ENCODE peak calls at places on chromosome 7, in ten cellular contexts. H is G401, R is kidney glomerular epithelial cell, W is HFF-Myc, L is A549, O is GM18507, X is small intestine, D is neural crest cell, S is uterus, Z is nucleus accumbens. C is an unnamed sample.

GRCh38 chr7:99385564-99385963 is 11.0 kb downstream of the ARPC1B start:
- DNase-seq in W (no peak), O (no peak), D (no peak), X (no peak), S (no peak), Z (no peak), R (no peak), H (no peak), L (no peak), C (no peak)

GRCh38 chr7:38052786-38053185 is 125.3 kb upstream of the STARD3NL start:
- DNase-seq in L (no peak), W (no peak), O (no peak), H (peak), X (no peak), R (no peak), S (no peak), Z (no peak), D (no peak), C (no peak)

GRCh38 chr7:142301923-142302550 is 44.2 kb upstream of the PRSS58 start:
- DNase-seq in S (no peak), O (no peak), D (no peak), H (no peak), R (peak), L (peak), X (peak), W (no peak), Z (no peak), C (no peak)

GRCh38 chr7:44867073-44867990 is 18.0 kb downstream of the PURB start:
- DNase-seq in O (no peak), H (no peak), S (no peak), D (no peak), L (peak), Z (no peak), W (no peak), X (no peak), R (peak), C (peak)

GRCh38 chr7:87234949-87235348 is 15.4 kb upstream of the TMEM243 start:
- DNase-seq in X (no peak), S (no peak), R (no peak), O (no peak), D (no peak), H (no peak), L (no peak), W (no peak), Z (no peak), C (no peak)

GRCh38 chr7:106317971-106318370 is 33.2 kb upstream of the NAMPT start:
- DNase-seq in Z (no peak), L (no peak), H (no peak), R (no peak), X (peak), O (no peak), S (no peak), W (no peak), D (no peak), C (no peak)

GRCh38 chr7:3065724-3066143 is 22.1 kb upstream of the CARD11 start:
- DNase-seq in H (no peak), D (peak), L (peak), Z (no peak), R (no peak), O (no peak), S (no peak), W (no peak), X (peak), C (no peak)

GRCh38 chr7:75953918-75954317 is 39.0 kb downstream of the POR start:
- DNase-seq in L (no peak), W (no peak), H (no peak), S (no peak), X (no peak), Z (no peak), R (no peak), D (no peak), O (no peak), C (no peak)

GRCh38 chr7:78039791-78040776 is 241.5 kb downstream of the PHTF2 start:
- DNase-seq in O (peak), X (no peak), R (no peak), L (peak), D (no peak), W (no peak), S (peak), H (no peak), Z (peak), C (no peak)

GRCh38 chr7:2248984-2249694 is 7.1 kb downstream of the NUDT1 start:
- DNase-seq in S (peak), R (peak), O (no peak), L (peak), X (peak), D (no peak), Z (no peak), H (peak), W (peak), C (no peak)

GRCh38 chr7:73894851-73895441 is 34.0 kb downstream of the TMEM270 start:
- DNase-seq in D (no peak), O (no peak), R (peak), S (peak), L (peak), X (no peak), Z (no peak), W (no peak), H (no peak), C (no peak)

GRCh38 chr7:129438839-129439640 is 4.8 kb downstream of the STRIP2 start:
- DNase-seq in D (no peak), R (peak), X (peak), Z (no peak), S (no peak), L (peak), W (no peak), O (no peak), H (no peak), C (peak)

GRCh38 chr7:127798769-127799372 is 146.9 kb downstream of the SND1 start:
- DNase-seq in O (no peak), Z (no peak), W (no peak), H (peak), R (no peak), X (no peak), D (no peak), L (no peak), S (no peak), C (no peak)

GRCh38 chr7:28957822-28958234 is 302 bp downstream of the TRIL start:
- DNase-seq in Z (no peak), S (peak), D (no peak), H (no peak), W (no peak), R (no peak), X (peak), L (no peak), O (no peak), C (no peak)

GRCh38 chr7:137454169-137455166 is 110.9 kb upstream of the PTN start:
- DNase-seq in X (peak), R (peak), L (peak), S (peak), D (no peak), W (no peak), Z (no peak), O (peak), H (peak), C (no peak)

GRCh38 chr7:69162931-69163330 is 435.3 kb upstream of the AUTS2 start:
- DNase-seq in H (no peak), W (no peak), D (no peak), L (no peak), O (no peak), Z (no peak), X (no peak), R (no peak), S (no peak), C (no peak)

GRCh38 chr7:33757563-33758165 is 147.7 kb upstream of the BMPER start:
- DNase-seq in X (peak), D (peak), H (peak), W (peak), R (peak), L (peak), O (no peak), Z (no peak), S (no peak), C (no peak)

GRCh38 chr7:69837387-69838068 is 239.3 kb downstream of the AUTS2 start:
- DNase-seq in L (no peak), O (no peak), D (no peak), R (no peak), S (no peak), Z (no peak), X (no peak), W (no peak), H (no peak), C (no peak)

C was measured in epithelial cell of proximal tubule.